ENCODE peak calls at places on chromosomes 1 and 21, in four cellular contexts. W is IMR-90, F is adrenal gland, V is sigmoid colon. E is an unnamed sample. For H3K36me3, the result is how much of the 10 kb centered on the place peaks cover.

GRCh38 chr1:7905262-7905661 is 35.4 kb downstream of the TNFRSF9 start:
- DNase-seq in W (no peak), F (no peak), V (no peak), E (no peak)

GRCh38 chr1:24874611-24875225 is 55.4 kb downstream of the RUNX3 start:
- DNase-seq in W (no peak), F (no peak), V (no peak), E (no peak)

GRCh38 chr1:234658143-234658542 is 48.2 kb upstream of the IRF2BP2 start:
- DNase-seq in W (peak), F (no peak), V (no peak), E (peak)

GRCh38 chr1:93619507-93620168 is 62.0 kb downstream of the BCAR3 start:
- DNase-seq in W (no peak), F (no peak), V (no peak), E (no peak)

GRCh38 chr1:209823143-209824041 is 4.4 kb upstream of the UTP25 start:
- DNase-seq in W (peak), F (no peak), V (no peak), E (peak)

GRCh38 chr21:36381841-36382589 is 3.2 kb upstream of the CHAF1B start:
- DNase-seq in W (peak), F (no peak), V (no peak), E (no peak)

GRCh38 chr1:24884751-24885150 is 45.3 kb downstream of the RUNX3 start:
- DNase-seq in W (no peak), F (no peak), V (no peak), E (no peak)

GRCh38 chr1:174623640-174624039 is 175.9 kb downstream of the GPR52 start:
- DNase-seq in W (no peak), F (no peak), V (no peak), E (no peak)

GRCh38 chr21:46115441-46116188 is 17.7 kb downstream of the COL6A2 start:
- DNase-seq in W (no peak), F (no peak), V (peak), E (no peak)

GRCh38 chr21:39204134-39204533 is 20.9 kb upstream of the PSMG1 start:
- DNase-seq in W (no peak), F (no peak), V (no peak), E (no peak)
- TF ChIP-seq CTCF in W (peak), F (no peak), V (no peak), E (peak)

DNA sequence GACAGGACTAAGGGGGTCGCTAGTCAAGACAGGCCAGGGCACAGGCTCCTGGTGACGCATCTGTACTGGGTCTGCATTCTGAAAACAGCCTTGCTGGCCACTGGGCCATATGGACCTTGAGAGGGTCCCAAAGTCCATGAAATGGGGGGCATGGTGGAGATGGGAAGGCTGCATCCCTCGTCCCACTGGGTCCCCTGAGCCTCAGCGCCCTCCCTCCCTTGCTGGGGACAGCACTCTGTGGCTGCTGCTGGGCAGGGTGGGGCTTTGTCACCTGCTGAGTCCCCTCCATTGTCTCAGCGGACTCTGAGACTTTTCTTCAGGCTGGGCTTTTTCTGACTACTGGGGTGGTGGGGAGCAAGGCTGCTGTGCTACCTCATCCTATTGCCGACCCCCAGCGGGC is 205.2 kb downstream of the RHOU start:
- DNase-seq in W (no peak), F (no peak), V (no peak), E (no peak)
- H3K36me3 ChIP-seq in W (under half), F (under half), V (under half), E (under half)

DNA sequence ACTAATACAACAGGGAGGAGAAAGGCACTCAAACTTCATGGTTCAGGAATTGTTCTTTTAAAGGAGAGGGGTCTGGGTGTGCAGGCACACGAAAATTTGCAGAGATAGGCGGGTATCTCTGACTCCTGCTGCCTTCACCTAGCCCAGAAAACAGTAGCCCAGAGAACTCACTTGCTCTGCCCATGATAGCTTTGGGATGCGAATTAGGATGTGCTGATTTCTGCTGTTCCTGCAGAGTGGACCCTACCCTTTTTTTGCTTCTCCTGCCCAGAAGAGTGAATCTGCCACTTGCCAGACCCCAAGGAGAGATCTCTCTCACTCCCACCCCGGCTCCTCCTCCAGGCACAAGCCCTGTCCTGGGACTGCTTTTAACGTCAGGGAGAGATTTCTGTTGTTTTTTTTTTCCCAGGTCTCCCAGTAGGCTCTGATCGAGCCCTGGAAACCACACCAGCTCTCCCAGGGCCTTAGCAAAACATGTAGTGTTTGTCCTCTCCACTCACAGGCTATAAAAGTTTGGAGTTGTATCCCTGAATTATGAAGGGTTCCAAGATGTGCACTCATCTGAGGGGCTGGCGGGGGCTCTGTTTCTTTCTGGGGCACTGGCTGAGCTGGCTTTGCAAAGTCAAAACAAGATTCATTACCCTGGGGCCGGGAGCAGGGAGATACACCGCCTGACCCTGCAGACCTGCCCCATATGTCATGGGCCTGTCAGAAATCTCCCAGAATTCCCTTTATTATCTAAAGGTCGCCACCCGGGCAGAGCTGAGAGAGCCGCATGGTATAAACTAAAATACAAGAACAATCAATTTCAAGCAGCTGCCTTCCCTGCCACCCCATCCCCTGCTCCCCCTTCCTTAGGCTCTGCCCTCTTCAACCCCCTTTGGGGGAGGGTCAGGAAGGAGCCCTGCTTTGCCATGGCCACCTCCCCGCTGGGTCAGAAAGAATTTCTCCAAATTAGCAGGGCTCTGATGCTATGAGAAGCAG is 17.9 kb downstream of the PLXNA2 start:
- DNase-seq in W (no peak), F (no peak), V (no peak), E (no peak)
- H3K27ac ChIP-seq in W (no peak), F (no peak), V (peak), E (peak)

GRCh38 chr1:106022312-106022902 is 1034.1 kb upstream of the PRMT6 start:
- DNase-seq in W (no peak), F (no peak), V (no peak), E (no peak)
- TF ChIP-seq CTCF in W (peak), F (peak), V (peak), E (no peak)

GRCh38 chr1:110047463-110047862 is 13.0 kb downstream of the STRIP1 start:
- DNase-seq in W (no peak), F (no peak), V (no peak), E (no peak)
- H3K36me3 ChIP-seq in W (half or more), F (half or more), V (half or more), E (half or more)

DNA sequence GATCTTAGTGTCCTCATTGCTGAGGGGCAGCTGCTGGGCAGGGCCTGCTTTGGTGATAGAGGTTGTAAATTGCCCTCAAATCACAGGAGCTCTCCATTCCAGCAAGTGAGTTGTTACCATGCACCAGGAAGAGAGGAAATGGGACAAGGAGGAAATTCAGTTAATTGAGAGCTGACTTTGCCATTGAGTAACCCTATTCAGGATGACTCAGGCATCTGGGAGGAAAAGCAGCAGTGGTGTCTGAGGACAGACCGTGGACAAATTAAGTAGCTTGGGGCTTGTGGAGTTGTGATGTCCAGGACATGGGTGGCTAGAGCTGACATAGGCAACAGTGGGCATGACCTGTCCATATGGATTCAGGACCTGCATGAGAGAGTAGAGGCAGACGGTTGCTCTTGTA is 5.9 kb downstream of the ARHGEF10L start:
- DNase-seq in W (peak), F (no peak), V (no peak), E (no peak)
- H3K27ac ChIP-seq in W (peak), F (no peak), V (peak), E (no peak)

GRCh38 chr1:110151175-110151715 is 951 bp downstream of the SLC6A17 start:
- DNase-seq in W (no peak), F (no peak), V (no peak), E (no peak)

GRCh38 chr1:110150330-110151174 is at the start of gene SLC6A17:
- DNase-seq in W (peak), F (peak), V (peak), E (peak)

GRCh38 chr1:110152133-110152785 is 2.0 kb downstream of the SLC6A17 start:
- DNase-seq in W (peak), F (no peak), V (no peak), E (peak)

GRCh38 chr1:110153407-110153950 is 3.2 kb downstream of the SLC6A17 start:
- DNase-seq in W (no peak), F (no peak), V (no peak), E (no peak)

GRCh38 chr1:110148961-110149360 is 1.3 kb upstream of the SLC6A17 start:
- DNase-seq in W (peak), F (no peak), V (no peak), E (no peak)
- TF ChIP-seq CTCF in W (peak), F (no peak), V (no peak), E (peak)

DNA sequence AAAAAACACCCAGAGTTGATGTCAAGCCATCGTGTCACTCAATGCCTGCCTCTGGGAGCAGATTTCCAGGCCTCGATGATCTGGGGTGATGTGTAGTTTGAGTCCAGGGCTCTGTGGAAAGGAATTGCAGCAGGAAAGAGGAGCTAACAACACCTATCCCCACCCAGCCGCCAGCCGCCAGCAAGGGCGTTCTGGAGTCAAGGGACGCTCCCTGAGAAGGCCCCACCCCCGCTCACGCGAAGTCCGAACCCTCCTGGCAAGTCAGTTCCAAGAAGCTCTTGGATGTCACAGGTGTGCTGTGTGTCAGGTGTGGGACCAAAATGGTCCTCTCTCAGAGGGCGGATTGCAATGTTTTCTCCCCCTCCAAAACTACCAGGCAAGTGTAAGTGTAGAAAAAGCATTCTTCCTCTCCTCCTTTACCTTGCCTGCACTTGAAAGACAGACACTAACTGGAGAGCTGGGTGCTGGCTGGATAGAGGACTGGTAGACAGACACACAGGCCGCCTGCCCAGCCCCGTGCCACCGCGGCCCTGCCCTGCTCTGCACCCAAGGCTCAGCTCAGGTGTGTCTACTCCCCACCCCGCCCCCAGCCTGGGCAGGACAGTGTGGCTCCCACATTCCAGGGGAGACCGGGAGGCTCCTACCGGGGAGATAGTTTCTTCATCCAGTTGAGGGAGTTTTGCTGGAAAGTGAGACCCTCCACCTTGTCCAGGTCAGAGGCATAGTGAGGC is 8.5 kb downstream of the AGT start:
- DNase-seq in W (no peak), F (no peak), V (no peak), E (no peak)
- H3K36me3 ChIP-seq in W (under half), F (under half), V (under half), E (under half)

GRCh38 chr1:220708244-220708643 is 18.1 kb downstream of the C1orf115 start:
- DNase-seq in W (no peak), F (no peak), V (no peak), E (no peak)

GRCh38 chr1:220711086-220711809 is 21.1 kb downstream of the C1orf115 start:
- DNase-seq in W (no peak), F (no peak), V (no peak), E (no peak)

GRCh38 chr1:220706921-220707559 is 16.9 kb downstream of the C1orf115 start:
- DNase-seq in W (no peak), F (no peak), V (no peak), E (no peak)

GRCh38 chr1:220710333-220710732 is 20.2 kb downstream of the C1orf115 start:
- DNase-seq in W (no peak), F (no peak), V (no peak), E (no peak)

GRCh38 chr1:220708929-220709801 is 19.0 kb downstream of the C1orf115 start:
- DNase-seq in W (no peak), F (no peak), V (no peak), E (no peak)
- H3K27ac ChIP-seq in W (no peak), F (no peak), V (no peak), E (no peak)